ENCODE peak calls at places on chromosomes 13 and 19, in four cellular contexts. T is HepG2, S is A549, Z is K562. M is an unnamed sample.

GRCh38 chr19:55257461-55258411 is 1.1 kb downstream of the PPP6R1 start:
- DNase-seq in T (no peak), S (no peak), Z (peak), M (peak)

GRCh38 chr19:16739546-16739945 is 19.9 kb downstream of the NWD1 start:
- DNase-seq in T (no peak), S (no peak), Z (no peak), M (no peak)

GRCh38 chr13:72932250-72932649 is 126.6 kb upstream of the KLF5 start:
- DNase-seq in T (no peak), S (no peak), Z (no peak), M (no peak)

GRCh38 chr13:65725001-65725400 is 1505.1 kb downstream of the PCDH9 start:
- DNase-seq in T (no peak), S (no peak), Z (no peak), M (peak)

GRCh38 chr13:107450931-107451330 is 764.4 kb downstream of the LIG4 start:
- DNase-seq in T (no peak), S (no peak), Z (no peak), M (peak)

GRCh38 chr19:407501-408440 is 1.2 kb downstream of the C2CD4C start:
- DNase-seq in T (no peak), S (no peak), Z (no peak), M (no peak)

GRCh38 chr19:7509625-7510024 is 6.3 kb upstream of the ZNF358 start:
- DNase-seq in T (no peak), S (no peak), Z (no peak), M (no peak)

GRCh38 chr13:100753391-100753790 is 78.8 kb upstream of the TMTC4 start:
- DNase-seq in T (no peak), S (no peak), Z (no peak), M (no peak)

GRCh38 chr13:35712907-35713685 is 236.6 kb upstream of the MAB21L1 start:
- DNase-seq in T (no peak), S (no peak), Z (no peak), M (peak)

GRCh38 chr13:51585234-51585672 is 991 bp downstream of the WDFY2 start:
- DNase-seq in T (no peak), S (no peak), Z (no peak), M (peak)

GRCh38 chr13:46468570-46468969 is 81.5 kb upstream of the RUBCNL start:
- DNase-seq in T (no peak), S (no peak), Z (no peak), M (no peak)

GRCh38 chr19:48554385-48555091 is 2.6 kb downstream of the SULT2B1 start:
- DNase-seq in T (peak), S (peak), Z (no peak), M (no peak)

GRCh38 chr13:27053902-27054595 is 117.6 kb downstream of the USP12 start:
- DNase-seq in T (no peak), S (peak), Z (no peak), M (peak)

GRCh38 chr13:32142956-32143375 is 111.4 kb downstream of the FRY start:
- DNase-seq in T (peak), S (peak), Z (no peak), M (peak)
- H3K4me2 ChIP-seq in T (peak), S (no peak), Z (no peak), M (no peak)

GRCh38 chr19:49835562-49835961 is 15.4 kb upstream of the PTOV1 start:
- DNase-seq in T (no peak), S (no peak), Z (no peak), M (no peak)

GRCh38 chr19:49832556-49832955 is 14.5 kb downstream of the MED25 start:
- DNase-seq in T (no peak), S (no peak), Z (no peak), M (no peak)

GRCh38 chr19:49831592-49831991 is 13.5 kb downstream of the MED25 start:
- DNase-seq in T (no peak), S (no peak), Z (no peak), M (no peak)

GRCh38 chr19:49836176-49837008 is 14.6 kb upstream of the PTOV1 start:
- DNase-seq in T (no peak), S (no peak), Z (no peak), M (no peak)

GRCh38 chr19:49833594-49833993 is 15.5 kb downstream of the MED25 start:
- DNase-seq in T (no peak), S (no peak), Z (no peak), M (no peak)
- TF ChIP-seq CEBPB in T (no peak), S (no peak), Z (no peak), M (no peak)

DNA sequence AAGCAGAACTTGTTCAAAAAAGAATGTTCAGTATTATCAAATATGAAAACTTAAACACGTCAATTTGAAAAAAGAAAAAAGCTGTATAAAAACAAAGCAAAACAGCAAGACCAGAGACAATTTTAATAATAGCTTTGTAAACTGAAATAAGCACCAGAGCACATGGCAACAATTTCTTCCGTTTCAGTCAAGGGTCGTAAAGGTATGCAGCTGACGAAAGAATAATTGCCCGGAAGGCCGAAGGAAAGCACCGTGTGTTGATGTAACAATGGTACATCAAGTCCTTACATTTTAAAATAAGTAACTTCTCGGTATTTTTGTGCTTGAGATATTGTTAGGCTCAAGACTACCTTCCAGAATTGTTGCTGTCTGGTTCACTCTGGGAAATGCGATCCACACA is 1.7 kb downstream of the PROSER1 start:
- DNase-seq in T (peak), S (no peak), Z (no peak), M (peak)
- TF ChIP-seq MAZ in T (no peak), S (no peak), Z (no peak), M (no peak)

DNA sequence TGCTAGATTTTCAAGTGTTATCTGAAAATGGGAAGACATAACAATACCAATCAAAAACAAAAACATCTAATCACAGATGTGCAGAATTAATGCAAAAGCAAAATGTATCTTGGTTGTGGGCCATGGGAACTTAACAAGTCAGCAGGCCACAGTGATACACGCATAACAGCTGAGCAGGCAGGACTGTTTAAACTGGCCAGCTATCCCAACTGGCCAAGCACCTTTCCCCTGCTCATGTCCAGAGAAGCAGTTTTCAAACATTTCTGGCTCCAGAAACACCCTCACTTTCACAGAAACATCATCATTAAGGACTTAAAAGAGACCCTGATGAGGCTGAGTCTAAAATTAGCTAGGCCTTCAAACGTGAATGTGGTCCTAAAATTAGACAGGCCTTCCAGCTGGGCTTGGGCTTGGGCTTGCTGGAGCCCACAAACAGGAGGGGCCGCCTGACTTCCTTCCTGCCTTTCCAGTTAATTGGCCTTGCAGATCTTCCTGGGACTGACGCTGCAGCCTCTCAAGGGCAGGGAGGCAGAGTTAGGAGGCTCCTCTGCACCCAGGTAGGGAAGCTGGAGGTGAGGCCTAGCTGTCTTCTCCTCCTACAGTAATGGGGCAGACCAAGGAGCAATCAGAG is 334.2 kb downstream of the DNAJC15 start:
- DNase-seq in T (no peak), S (no peak), Z (no peak), M (no peak)
- H3K4me2 ChIP-seq in T (no peak), S (no peak), Z (no peak), M (no peak)

GRCh38 chr19:33260628-33261418 is 35.2 kb upstream of the SLC7A10 start:
- DNase-seq in T (no peak), S (no peak), Z (no peak), M (no peak)
- TF ChIP-seq CEBPB in T (no peak), S (no peak), Z (no peak), M (no peak)

GRCh38 chr13:89402211-89402610 is 1731.0 kb downstream of the SLITRK5 start:
- DNase-seq in T (no peak), S (peak), Z (no peak), M (no peak)

GRCh38 chr13:89401209-89401810 is 1730.1 kb downstream of the SLITRK5 start:
- DNase-seq in T (no peak), S (peak), Z (no peak), M (peak)
- TF ChIP-seq MAZ in T (no peak), S (no peak), Z (no peak), M (no peak)

DNA sequence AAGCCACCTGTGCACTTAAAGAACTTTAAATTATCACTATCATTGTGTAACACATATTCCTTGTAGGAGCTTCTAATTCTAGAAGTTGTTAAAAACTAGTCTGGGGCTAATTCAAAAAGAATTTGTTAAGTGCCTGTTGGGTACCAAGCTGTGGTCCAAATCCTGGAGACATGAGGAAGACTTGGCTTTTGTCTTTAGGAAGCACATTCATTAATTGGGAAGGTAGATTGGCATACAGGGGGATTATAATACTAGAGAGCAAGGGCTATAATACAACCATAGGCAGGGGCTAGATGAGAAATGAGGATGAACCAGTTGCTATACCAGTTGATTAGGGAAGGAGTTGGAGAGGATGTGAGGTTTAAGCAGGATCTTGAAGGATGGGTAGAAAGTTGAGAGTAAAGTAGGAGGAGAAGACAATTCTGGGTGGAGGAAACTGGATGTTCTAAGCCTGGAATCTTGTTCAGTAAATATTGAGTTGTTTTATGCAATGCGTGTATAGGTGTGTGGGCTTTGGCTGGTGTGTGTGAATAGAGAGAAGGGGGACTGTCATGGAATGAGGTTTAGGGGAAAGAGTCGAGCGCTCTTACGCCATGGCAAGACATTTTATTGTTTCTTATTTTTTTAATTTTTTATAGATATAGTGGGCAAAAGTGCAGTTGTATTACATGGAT is 350.1 kb downstream of the GPC5 start:
- DNase-seq in T (no peak), S (no peak), Z (no peak), M (no peak)
- H3K4me2 ChIP-seq in T (no peak), S (no peak), Z (no peak), M (no peak)

DNA sequence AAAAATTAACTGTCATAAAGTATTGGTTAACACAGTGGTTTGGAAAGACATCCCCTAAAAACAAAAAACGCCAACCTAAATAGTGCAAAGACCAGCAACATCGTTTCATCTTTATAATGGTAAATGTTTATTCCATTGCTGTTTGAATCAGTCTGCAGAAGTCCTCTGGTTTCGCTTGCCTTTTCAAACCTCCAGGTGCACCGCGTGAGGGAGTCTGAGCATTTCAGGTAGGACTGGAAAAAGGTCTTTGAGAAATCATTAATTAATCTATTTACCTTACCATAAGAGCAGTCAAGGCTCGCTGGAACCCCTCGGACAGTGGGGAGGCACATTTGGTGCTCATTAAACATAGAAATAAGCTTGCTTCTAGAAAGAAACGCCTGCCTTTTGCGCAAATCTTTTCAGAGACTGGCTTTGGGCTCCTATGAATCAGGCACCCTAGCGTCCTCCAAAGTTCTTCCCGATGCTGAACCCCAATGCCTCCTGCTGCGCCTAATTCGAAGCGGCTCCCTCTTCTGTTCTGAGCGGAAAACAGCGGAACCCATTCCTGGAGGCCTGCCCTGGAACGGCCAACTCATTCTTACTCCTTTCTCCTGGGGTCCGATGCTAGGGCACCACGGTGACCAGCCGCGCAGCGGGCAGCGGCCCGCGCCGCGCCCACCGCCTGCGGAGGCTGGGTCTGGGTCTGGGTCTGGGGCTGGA is 942 bp upstream of the MTUS2 start:
- DNase-seq in T (no peak), S (peak), Z (peak), M (peak)
- TF ChIP-seq CEBPB in T (no peak), S (no peak), Z (no peak), M (no peak)

DNA sequence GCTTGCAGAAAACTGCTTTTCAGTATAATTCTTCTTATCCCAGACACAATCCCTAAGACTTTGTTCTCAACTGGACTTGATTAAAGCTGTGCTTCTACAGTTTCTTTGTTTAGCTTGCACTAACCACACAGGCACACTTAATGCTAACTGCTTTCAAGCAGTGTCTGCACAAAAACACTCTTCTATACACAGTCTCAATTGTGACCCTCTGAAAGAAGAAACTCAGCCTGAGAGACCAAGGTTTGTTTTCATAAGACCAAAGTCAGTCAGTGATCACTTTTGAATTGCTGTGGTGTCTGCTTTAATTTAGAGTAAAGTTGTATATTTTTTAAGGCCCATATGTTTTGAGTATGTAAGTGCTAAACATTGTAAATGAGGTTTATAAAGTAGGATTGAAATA is 431.2 kb downstream of the KCTD12 start:
- DNase-seq in T (no peak), S (no peak), Z (no peak), M (peak)
- TF ChIP-seq MAZ in T (no peak), S (no peak), Z (no peak), M (no peak)

DNA sequence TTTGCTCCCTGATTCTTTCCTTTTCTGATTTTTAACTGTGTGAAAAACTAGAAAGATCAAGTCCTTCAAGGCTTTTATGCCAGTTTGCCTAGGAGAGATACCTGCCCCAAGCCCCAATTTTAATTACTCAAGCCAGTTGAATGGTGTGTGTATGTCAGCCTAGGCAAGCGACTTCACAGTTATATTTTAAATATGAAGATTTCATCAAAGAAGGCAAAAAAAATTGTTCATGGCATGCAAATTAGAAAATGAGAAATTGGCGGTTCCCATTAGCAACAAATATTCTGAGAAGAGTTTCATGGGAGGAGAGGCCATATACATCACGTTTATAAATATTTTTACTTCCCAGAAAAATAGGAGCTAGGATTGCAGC is 167.6 kb downstream of the SLC7A1 start:
- DNase-seq in T (no peak), S (no peak), Z (no peak), M (no peak)
- H3K4me2 ChIP-seq in T (no peak), S (peak), Z (peak), M (peak)

M was measured in IMR-90.